ENCODE peak calls at places on chromosome 12, in six cellular contexts. A is testis; E is CD8-positive, alpha-beta T cell; U is mammary epithelial cell; D is A549; M is sigmoid colon. K is an unnamed sample. For H3K4me1, the result is how much of the 10 kb centered on the place peaks cover.

GRCh38 chr12:50933459-50934124 is 18.8 kb upstream of the HIGD1C start:
- DNase-seq in A (no peak), E (no peak), U (peak), D (peak), M (no peak), K (no peak)

GRCh38 chr12:110269622-110270124 is 11.4 kb upstream of the ATP2A2 start:
- DNase-seq in A (no peak), E (no peak), U (peak), D (peak), M (peak), K (no peak)

GRCh38 chr12:105864916-105865315 is 273.8 kb downstream of the NUAK1 start:
- DNase-seq in A (no peak), E (no peak), U (no peak), D (no peak), M (no peak), K (no peak)

GRCh38 chr12:25694072-25694471 is 141.0 kb upstream of the LMNTD1 start:
- DNase-seq in A (peak), E (no peak), U (peak), D (peak), M (no peak), K (no peak)

GRCh38 chr12:107405436-107405835 is 280.2 kb upstream of the PWP1 start:
- DNase-seq in A (no peak), E (no peak), U (no peak), D (no peak), M (no peak), K (no peak)

GRCh38 chr12:40105515-40106201 is at the start of gene SLC2A13:
- DNase-seq in A (peak), E (peak), U (peak), D (peak), M (peak), K (peak)

GRCh38 chr12:80170915-80171314 is 71.6 kb downstream of the OTOGL start:
- DNase-seq in A (no peak), E (no peak), U (no peak), D (no peak), M (no peak), K (no peak)

GRCh38 chr12:106527356-106527755 is 55.4 kb upstream of the RFX4 start:
- DNase-seq in A (no peak), E (no peak), U (no peak), D (no peak), M (no peak), K (no peak)

GRCh38 chr12:38890102-38890501 is 15.3 kb downstream of the CPNE8 start:
- DNase-seq in A (no peak), E (no peak), U (no peak), D (peak), M (no peak), K (no peak)

GRCh38 chr12:109744991-109745942 is 31.6 kb downstream of the FAM222A start:
- DNase-seq in A (no peak), E (no peak), U (peak), D (no peak), M (no peak), K (no peak)

GRCh38 chr12:219891-220352 is 6.0 kb upstream of the SLC6A12 start:
- DNase-seq in A (peak), E (no peak), U (no peak), D (peak), M (no peak), K (peak)

GRCh38 chr12:16531623-16532022 is 74.3 kb downstream of the LMO3 start:
- DNase-seq in A (no peak), E (no peak), U (peak), D (no peak), M (no peak), K (peak)

GRCh38 chr12:118357327-118358007 is 15.2 kb downstream of the TAOK3 start:
- DNase-seq in A (no peak), E (no peak), U (peak), D (peak), M (no peak), K (peak)

GRCh38 chr12:118358008-118358359 is 14.7 kb downstream of the TAOK3 start:
- DNase-seq in A (no peak), E (no peak), U (no peak), D (no peak), M (no peak), K (no peak)

GRCh38 chr12:118360785-118361404 is 11.8 kb downstream of the TAOK3 start:
- DNase-seq in A (no peak), E (no peak), U (peak), D (peak), M (no peak), K (no peak)

GRCh38 chr12:118358607-118359540 is 13.8 kb downstream of the TAOK3 start:
- DNase-seq in A (no peak), E (no peak), U (no peak), D (peak), M (no peak), K (no peak)

DNA sequence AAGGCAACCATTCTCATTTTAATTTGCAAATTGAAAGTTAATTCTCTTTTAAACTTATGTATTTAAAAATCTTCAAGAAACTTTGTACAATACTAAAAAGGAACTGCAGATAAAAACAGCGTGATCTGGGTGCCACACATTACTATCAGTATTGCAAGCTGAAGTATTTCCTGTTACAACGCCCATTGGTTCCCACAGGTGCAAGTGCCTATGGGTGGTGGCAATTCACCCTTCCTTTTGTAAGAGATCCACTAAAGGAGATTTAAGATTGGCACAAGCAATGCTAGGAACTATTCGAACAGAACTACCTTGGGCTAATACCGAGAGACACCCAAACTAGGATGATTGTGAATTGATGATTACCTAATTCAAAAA is 13.2 kb downstream of the TAOK3 start:
- DNase-seq in A (no peak), E (no peak), U (no peak), D (no peak), M (no peak), K (peak)
- H3K4me1 ChIP-seq in A (under half), E (under half), U (under half), D (under half), M (under half), K (under half)

DNA sequence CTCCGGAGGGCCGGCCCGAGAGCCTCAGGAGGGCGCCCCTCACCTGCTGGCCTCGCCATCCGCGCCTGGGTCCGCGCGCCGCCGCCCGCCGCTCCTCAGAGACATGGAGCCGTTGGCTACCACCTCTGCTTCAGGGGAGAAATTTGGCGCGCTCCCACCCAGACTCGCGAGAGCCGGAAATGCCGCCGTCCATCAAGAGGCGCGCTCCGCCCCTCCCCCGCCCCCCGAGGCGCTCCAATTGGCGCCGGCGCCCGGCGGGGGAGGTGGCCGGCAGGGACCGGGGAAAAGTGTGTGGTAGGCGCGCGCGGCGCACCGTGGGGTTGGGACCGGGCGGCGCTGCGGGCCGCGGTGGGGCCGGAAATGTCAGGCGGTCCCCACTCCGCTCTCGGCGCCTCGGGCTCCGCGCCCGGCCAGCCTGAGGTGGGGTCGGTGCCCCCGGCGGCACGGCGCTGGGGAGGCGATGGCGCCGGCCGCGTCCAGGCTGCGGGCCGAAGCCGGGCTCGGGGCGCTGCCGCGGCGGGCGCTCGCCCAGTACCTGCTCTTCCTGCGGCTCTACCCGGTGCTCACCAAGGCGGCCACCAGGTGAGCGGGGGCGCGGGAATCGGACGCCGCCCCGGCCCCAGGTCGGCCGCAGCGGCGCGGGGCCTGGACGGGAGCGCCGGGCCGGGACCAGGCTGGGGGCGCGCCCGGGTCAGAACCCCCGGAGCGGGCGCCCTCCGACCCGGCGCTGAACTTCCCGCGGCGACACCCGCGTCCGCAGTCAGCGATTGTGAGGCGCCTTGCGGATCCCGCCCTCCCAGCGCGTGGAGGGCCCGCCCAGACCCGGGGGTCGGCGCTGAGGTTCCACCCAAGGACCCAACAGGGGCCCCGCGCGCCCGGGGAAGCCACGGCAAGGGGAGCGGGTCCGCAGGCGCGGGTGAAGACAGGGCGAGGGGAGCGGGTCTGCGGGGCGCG is at the start of the genes POLE and PXMP2:
- DNase-seq in A (peak), E (peak), U (peak), D (peak), M (peak), K (peak)
- TF ChIP-seq CTCF in A (no peak), E (no peak), U (no peak), D (no peak), M (no peak), K (no peak)

DNA sequence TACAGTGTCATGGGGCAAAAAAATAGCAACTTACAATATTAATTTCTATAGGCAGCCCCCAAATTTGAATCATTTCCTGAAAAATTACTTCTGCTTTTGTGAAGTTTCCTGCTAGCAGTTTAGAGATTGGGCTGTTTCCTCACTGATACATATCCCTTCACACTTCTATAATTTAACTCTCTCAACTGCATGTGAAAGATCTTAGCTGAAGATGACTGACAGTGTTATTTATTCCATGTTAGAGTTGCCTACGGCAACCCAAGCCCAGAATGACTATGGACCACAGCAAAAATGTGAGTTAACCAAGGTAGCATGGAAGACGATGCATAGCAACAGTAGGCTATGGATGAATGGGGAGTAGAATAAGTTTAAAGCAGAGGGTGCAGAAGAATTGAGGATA is at the start of gene KLRG1:
- DNase-seq in A (no peak), E (no peak), U (no peak), D (no peak), M (no peak), K (no peak)
- H3K27ac ChIP-seq in A (no peak), E (peak), U (no peak), D (no peak), M (no peak), K (no peak)

GRCh38 chr12:96371138-96371786 is 29.0 kb downstream of the CDK17 start:
- DNase-seq in A (no peak), E (no peak), U (no peak), D (no peak), M (no peak), K (no peak)

GRCh38 chr12:96368687-96369086 is 31.6 kb downstream of the CDK17 start:
- DNase-seq in A (no peak), E (no peak), U (no peak), D (no peak), M (no peak), K (no peak)

GRCh38 chr12:96366255-96366654 is 34.0 kb downstream of the CDK17 start:
- DNase-seq in A (no peak), E (no peak), U (no peak), D (no peak), M (no peak), K (no peak)

GRCh38 chr12:96365604-96366230 is 34.5 kb downstream of the CDK17 start:
- DNase-seq in A (no peak), E (no peak), U (no peak), D (no peak), M (no peak), K (no peak)

DNA sequence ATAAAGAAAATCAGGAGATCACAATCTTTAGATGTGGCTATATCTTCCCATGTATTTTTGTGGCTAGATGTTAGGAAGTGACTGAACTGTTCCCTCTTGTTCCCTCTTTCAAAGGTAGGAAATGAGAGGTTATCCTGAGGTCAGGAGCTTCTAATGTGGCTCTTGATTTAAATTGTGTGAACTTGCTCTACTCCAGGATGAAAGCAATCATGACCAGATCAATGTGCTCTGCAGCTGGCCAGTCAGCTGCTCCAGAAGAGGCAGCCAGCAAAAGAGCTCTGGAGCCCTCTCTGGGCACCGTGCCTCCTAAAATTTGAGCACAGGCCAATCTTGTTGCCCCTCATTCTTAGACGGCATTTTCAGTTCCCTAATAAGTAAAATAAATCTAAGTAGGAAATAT is 32.0 kb downstream of the CDK17 start:
- DNase-seq in A (no peak), E (no peak), U (peak), D (no peak), M (no peak), K (no peak)
- H3K4me1 ChIP-seq in A (under half), E (half or more), U (under half), D (under half), M (half or more), K (under half)

K was measured in transverse colon.